ENCODE peak calls at places on chromosomes 3 and 15, in four cellular contexts. One of them, this sample, is unnamed.

GRCh38 chr15:38267416-38268022 is 14.9 kb downstream of the SPRED1 start:
- DNase-seq in HepG2: no peak
- DNase-seq in GM12878: no peak
- DNase-seq in K562: no peak
- DNase-seq in this sample: no peak

GRCh38 chr15:92158426-92158825 is 235.3 kb upstream of the ST8SIA2 start:
- DNase-seq in HepG2: no peak
- DNase-seq in GM12878: peak; percentile 13
- DNase-seq in K562: no peak
- DNase-seq in this sample: no peak

GRCh38 chr15:36965561-36966342 is 134.6 kb downstream of the MEIS2 start:
- DNase-seq in K562: no peak
- DNase-seq in GM12878: no peak
- DNase-seq in HepG2: no peak
- DNase-seq in this sample: no peak

GRCh38 chr15:101068961-101069734 is 150.0 kb downstream of the LRRK1 start:
- DNase-seq in HepG2: peak; percentile 87
- DNase-seq in GM12878: no peak
- DNase-seq in K562: peak; percentile 13
- DNase-seq in this sample: peak; percentile 86

GRCh38 chr15:88989578-88989977 is 76.4 kb upstream of the MFGE8 start:
- DNase-seq in GM12878: no peak
- DNase-seq in K562: no peak
- DNase-seq in HepG2: no peak
- DNase-seq in this sample: no peak

GRCh38 chr15:101198820-101199219 is 53.0 kb downstream of the CHSY1 start:
- DNase-seq in HepG2: no peak
- DNase-seq in K562: no peak
- DNase-seq in GM12878: no peak
- DNase-seq in this sample: no peak

GRCh38 chr3:30393079-30393478 is 213.3 kb upstream of the TGFBR2 start:
- DNase-seq in HepG2: no peak
- DNase-seq in K562: no peak
- DNase-seq in GM12878: no peak
- DNase-seq in this sample: no peak

GRCh38 chr3:154926721-154927120 is 153.4 kb upstream of the MME start:
- DNase-seq in GM12878: no peak
- DNase-seq in HepG2: no peak
- DNase-seq in K562: no peak
- DNase-seq in this sample: no peak

GRCh38 chr3:154956815-154957214 is 123.3 kb upstream of the MME start:
- DNase-seq in HepG2: no peak
- DNase-seq in K562: no peak
- DNase-seq in GM12878: no peak
- DNase-seq in this sample: no peak

GRCh38 chr3:155870945-155871745 is 695 bp downstream of the GMPS start:
- DNase-seq in GM12878: no peak
- DNase-seq in K562: peak; percentile 61
- DNase-seq in HepG2: no peak
- DNase-seq in this sample: peak; percentile 60

GRCh38 chr3:151382671-151383070 is 1.9 kb downstream of the P2RY12 start:
- DNase-seq in K562: no peak
- DNase-seq in HepG2: no peak
- DNase-seq in GM12878: no peak
- DNase-seq in this sample: no peak

GRCh38 chr15:25435474-25436243 is 3.2 kb downstream of the UBE3A start:
- DNase-seq in K562: no peak
- DNase-seq in GM12878: no peak
- DNase-seq in HepG2: no peak
- DNase-seq in this sample: no peak

GRCh38 chr3:34869696-34870095 is 769.6 kb upstream of the ARPP21 start:
- DNase-seq in GM12878: no peak
- DNase-seq in HepG2: no peak
- DNase-seq in K562: no peak
- DNase-seq in this sample: no peak

GRCh38 chr3:172622916-172623700 is 87.8 kb downstream of the NCEH1 start:
- DNase-seq in GM12878: no peak
- DNase-seq in K562: peak; percentile 20
- DNase-seq in HepG2: no peak
- DNase-seq in this sample: no peak

GRCh38 chr3:54931182-54931581 is 3.3 kb upstream of the LRTM1 start:
- DNase-seq in HepG2: no peak
- DNase-seq in K562: no peak
- DNase-seq in GM12878: no peak
- DNase-seq in this sample: no peak

GRCh38 chr3:9339750-9340449 is 23.0 kb upstream of the THUMPD3 start:
- DNase-seq in HepG2: no peak
- DNase-seq in GM12878: no peak
- DNase-seq in K562: no peak
- DNase-seq in this sample: no peak

GRCh38 chr3:81352867-81353266 is 408.6 kb downstream of the GBE1 start:
- DNase-seq in K562: no peak
- DNase-seq in HepG2: peak; percentile 40
- DNase-seq in GM12878: no peak
- DNase-seq in this sample: no peak

DNA sequence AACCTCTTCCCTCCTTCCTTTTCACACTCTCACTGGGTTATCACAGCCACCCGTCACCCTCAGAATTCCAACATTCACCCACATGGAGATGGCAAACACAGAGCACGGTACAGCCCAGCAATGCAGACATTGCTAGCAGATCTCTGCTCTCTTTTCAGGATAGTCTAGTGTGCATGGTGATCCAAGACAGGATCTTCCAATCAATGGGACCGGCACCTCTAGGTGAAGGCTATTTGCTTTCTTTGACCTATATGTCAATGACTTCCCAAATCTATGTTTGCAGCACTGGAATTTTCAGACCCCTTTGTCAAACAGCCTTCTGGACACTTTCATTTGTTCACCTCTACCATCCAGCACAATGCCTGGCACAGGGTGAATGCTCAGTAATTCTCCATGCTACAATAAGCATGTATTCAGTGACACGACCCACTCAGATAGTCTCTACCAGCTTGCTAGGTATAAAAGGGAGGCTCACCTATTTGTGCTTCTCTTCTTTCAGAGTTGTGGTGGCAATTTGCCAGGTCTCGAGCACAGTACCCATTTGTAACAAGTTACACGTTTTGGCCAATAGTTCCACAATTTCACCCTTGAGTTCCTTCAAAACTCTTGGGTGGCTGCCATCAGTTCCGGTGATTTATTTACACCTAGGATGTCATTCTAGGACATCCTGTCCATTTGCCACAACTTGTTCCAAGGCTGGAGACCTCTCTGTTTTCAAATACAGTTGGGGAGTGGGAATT is 279.1 kb upstream of the ICE2 start:
- DNase-seq in K562: no peak
- DNase-seq in HepG2: peak; percentile 58
- DNase-seq in GM12878: no peak
- DNase-seq in this sample: no peak
- TF ChIP-seq ETV6 in K562: no peak
- TF ChIP-seq ETV6 in HepG2: no peak
- TF ChIP-seq ETV6 in GM12878: no peak
- TF ChIP-seq ETV6 in this sample: no peak

GRCh38 chr3:138049157-138049919 is 39.4 kb downstream of the CLDN18 start:
- DNase-seq in HepG2: no peak
- DNase-seq in K562: peak; percentile 12
- DNase-seq in GM12878: no peak
- DNase-seq in this sample: peak; percentile 33
- TF ChIP-seq ESRRA in HepG2: no peak
- TF ChIP-seq ESRRA in K562: no peak
- TF ChIP-seq ESRRA in GM12878: no peak
- TF ChIP-seq ESRRA in this sample: no peak

DNA sequence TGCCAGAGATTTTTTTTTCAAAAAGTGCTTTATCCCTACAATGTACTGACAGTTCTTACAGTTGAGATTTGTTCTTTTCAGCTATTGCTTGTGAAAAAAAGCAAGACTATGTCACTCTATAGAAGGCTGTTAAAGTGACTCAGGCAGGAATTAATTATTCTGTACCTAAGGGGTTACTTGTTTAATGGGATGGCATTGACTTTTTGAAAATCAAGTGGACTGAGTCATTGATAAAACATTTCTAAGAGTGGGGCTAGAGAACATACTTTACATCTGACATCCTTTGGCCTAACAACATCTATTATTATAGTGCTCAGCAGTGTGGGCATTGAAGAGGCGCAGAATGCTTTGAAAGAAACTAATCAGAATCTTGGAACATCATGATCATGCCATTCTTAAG is 34.3 kb downstream of the INTS14 start:
- DNase-seq in K562: no peak
- DNase-seq in GM12878: no peak
- DNase-seq in HepG2: no peak
- DNase-seq in this sample: no peak
- TF ChIP-seq ETV6 in K562: no peak
- TF ChIP-seq ETV6 in GM12878: no peak
- TF ChIP-seq ETV6 in HepG2: no peak
- TF ChIP-seq ETV6 in this sample: no peak

GRCh38 chr15:73564255-73564654 is 68.9 kb downstream of the NPTN start:
- DNase-seq in HepG2: no peak
- DNase-seq in K562: peak; percentile 39
- DNase-seq in GM12878: no peak
- DNase-seq in this sample: no peak

GRCh38 chr15:73558529-73558928 is 74.7 kb downstream of the NPTN start:
- DNase-seq in GM12878: no peak
- DNase-seq in HepG2: no peak
- DNase-seq in K562: no peak
- DNase-seq in this sample: no peak

GRCh38 chr15:73555080-73555479 is 78.1 kb downstream of the NPTN start:
- DNase-seq in GM12878: no peak
- DNase-seq in HepG2: no peak
- DNase-seq in K562: no peak
- DNase-seq in this sample: no peak

GRCh38 chr15:73560501-73561117 is 72.6 kb downstream of the NPTN start:
- DNase-seq in K562: no peak
- DNase-seq in HepG2: peak; percentile 61
- DNase-seq in GM12878: peak; percentile 9
- DNase-seq in this sample: no peak
- TF ChIP-seq ESRRA in K562: no peak
- TF ChIP-seq ESRRA in HepG2: no peak
- TF ChIP-seq ESRRA in GM12878: no peak
- TF ChIP-seq ESRRA in this sample: no peak